ENCODE peak calls at places on chromosomes 12 and 14, in five cellular contexts. One of them, this sample, is unnamed.

GRCh38 chr14:35480119-35480769 is 53.7 kb upstream of the INSM2 start:
- DNase-seq in epithelial cell of proximal tubule: no peak
- DNase-seq in activated T-cell treated with anti-CD3 and anti-CD28 coated beads for 1 hour: no peak
- DNase-seq in effector memory CD4-positive, alpha-beta T cell: no peak
- DNase-seq in colonic mucosa: no peak
- DNase-seq in this sample: no peak

GRCh38 chr12:27048822-27049752 is 26.7 kb downstream of the MED21 start:
- DNase-seq in epithelial cell of proximal tubule: no peak
- DNase-seq in activated T-cell treated with anti-CD3 and anti-CD28 coated beads for 1 hour: no peak
- DNase-seq in effector memory CD4-positive, alpha-beta T cell: no peak
- DNase-seq in colonic mucosa: no peak
- DNase-seq in this sample: no peak

GRCh38 chr12:107225626-107226025 is 132.3 kb upstream of the CRY1 start:
- DNase-seq in epithelial cell of proximal tubule: no peak
- DNase-seq in activated T-cell treated with anti-CD3 and anti-CD28 coated beads for 1 hour: no peak
- DNase-seq in effector memory CD4-positive, alpha-beta T cell: no peak
- DNase-seq in colonic mucosa: no peak
- DNase-seq in this sample: no peak

GRCh38 chr12:132342322-132342721 is 12.9 kb upstream of the GALNT9 start:
- DNase-seq in epithelial cell of proximal tubule: no peak
- DNase-seq in activated T-cell treated with anti-CD3 and anti-CD28 coated beads for 1 hour: no peak
- DNase-seq in effector memory CD4-positive, alpha-beta T cell: no peak
- DNase-seq in colonic mucosa: no peak
- DNase-seq in this sample: no peak

GRCh38 chr12:5577239-5577638 is 145.3 kb downstream of the NTF3 start:
- DNase-seq in epithelial cell of proximal tubule: no peak
- DNase-seq in activated T-cell treated with anti-CD3 and anti-CD28 coated beads for 1 hour: no peak
- DNase-seq in effector memory CD4-positive, alpha-beta T cell: no peak
- DNase-seq in colonic mucosa: peak
- DNase-seq in this sample: no peak

GRCh38 chr12:56629459-56630179 is 507 bp downstream of the BAZ2A start:
- DNase-seq in epithelial cell of proximal tubule: no peak
- DNase-seq in activated T-cell treated with anti-CD3 and anti-CD28 coated beads for 1 hour: peak
- DNase-seq in effector memory CD4-positive, alpha-beta T cell: peak
- DNase-seq in colonic mucosa: peak
- DNase-seq in this sample: no peak

GRCh38 chr14:60878536-60878935 is 102.3 kb downstream of the TRMT5 start:
- DNase-seq in epithelial cell of proximal tubule: no peak
- DNase-seq in activated T-cell treated with anti-CD3 and anti-CD28 coated beads for 1 hour: no peak
- DNase-seq in effector memory CD4-positive, alpha-beta T cell: no peak
- DNase-seq in colonic mucosa: no peak
- DNase-seq in this sample: no peak

GRCh38 chr14:49971156-49972141 is 78.6 kb downstream of the ARF6 start:
- DNase-seq in epithelial cell of proximal tubule: no peak
- DNase-seq in activated T-cell treated with anti-CD3 and anti-CD28 coated beads for 1 hour: peak
- DNase-seq in effector memory CD4-positive, alpha-beta T cell: peak
- DNase-seq in colonic mucosa: peak
- DNase-seq in this sample: no peak

GRCh38 chr12:4579305-4580097 is 17.5 kb downstream of the DYRK4 start:
- DNase-seq in epithelial cell of proximal tubule: no peak
- DNase-seq in activated T-cell treated with anti-CD3 and anti-CD28 coated beads for 1 hour: no peak
- DNase-seq in effector memory CD4-positive, alpha-beta T cell: no peak
- DNase-seq in colonic mucosa: peak
- DNase-seq in this sample: peak

GRCh38 chr12:116194935-116195431 is 82.5 kb downstream of the MED13L start:
- DNase-seq in epithelial cell of proximal tubule: no peak
- DNase-seq in activated T-cell treated with anti-CD3 and anti-CD28 coated beads for 1 hour: peak
- DNase-seq in effector memory CD4-positive, alpha-beta T cell: peak
- DNase-seq in colonic mucosa: no peak
- DNase-seq in this sample: no peak

GRCh38 chr12:2341871-2342270 is 289.1 kb downstream of the CACNA1C start:
- DNase-seq in epithelial cell of proximal tubule: no peak
- DNase-seq in activated T-cell treated with anti-CD3 and anti-CD28 coated beads for 1 hour: no peak
- DNase-seq in effector memory CD4-positive, alpha-beta T cell: no peak
- DNase-seq in colonic mucosa: no peak
- DNase-seq in this sample: no peak

GRCh38 chr12:41100572-41100971 is 87.5 kb upstream of the PDZRN4 start:
- DNase-seq in epithelial cell of proximal tubule: no peak
- DNase-seq in activated T-cell treated with anti-CD3 and anti-CD28 coated beads for 1 hour: no peak
- DNase-seq in effector memory CD4-positive, alpha-beta T cell: no peak
- DNase-seq in colonic mucosa: no peak
- DNase-seq in this sample: no peak

GRCh38 chr12:102095677-102096263 is 24.1 kb downstream of the NUP37 start:
- DNase-seq in epithelial cell of proximal tubule: no peak
- DNase-seq in activated T-cell treated with anti-CD3 and anti-CD28 coated beads for 1 hour: no peak
- DNase-seq in effector memory CD4-positive, alpha-beta T cell: no peak
- DNase-seq in colonic mucosa: no peak
- DNase-seq in this sample: no peak

GRCh38 chr12:121769831-121770301 is 23.6 kb downstream of the RHOF start:
- DNase-seq in epithelial cell of proximal tubule: no peak
- DNase-seq in activated T-cell treated with anti-CD3 and anti-CD28 coated beads for 1 hour: no peak
- DNase-seq in effector memory CD4-positive, alpha-beta T cell: no peak
- DNase-seq in colonic mucosa: no peak
- DNase-seq in this sample: peak

GRCh38 chr14:67480011-67480410 is 8.5 kb downstream of the TMEM229B start:
- DNase-seq in epithelial cell of proximal tubule: no peak
- DNase-seq in activated T-cell treated with anti-CD3 and anti-CD28 coated beads for 1 hour: no peak
- DNase-seq in effector memory CD4-positive, alpha-beta T cell: no peak
- DNase-seq in colonic mucosa: no peak
- DNase-seq in this sample: no peak

GRCh38 chr12:38053655-38054464 is 262.7 kb upstream of the ALG10B start:
- DNase-seq in epithelial cell of proximal tubule: peak
- DNase-seq in activated T-cell treated with anti-CD3 and anti-CD28 coated beads for 1 hour: no peak
- DNase-seq in effector memory CD4-positive, alpha-beta T cell: no peak
- DNase-seq in colonic mucosa: peak
- DNase-seq in this sample: peak

GRCh38 chr12:132253698-132254480 is 75.5 kb downstream of the GALNT9 start:
- DNase-seq in epithelial cell of proximal tubule: no peak
- DNase-seq in activated T-cell treated with anti-CD3 and anti-CD28 coated beads for 1 hour: no peak
- DNase-seq in effector memory CD4-positive, alpha-beta T cell: no peak
- DNase-seq in colonic mucosa: no peak
- DNase-seq in this sample: no peak

GRCh38 chr14:37591311-37591940 is 3.6 kb downstream of the FOXA1 start:
- DNase-seq in epithelial cell of proximal tubule: no peak
- DNase-seq in activated T-cell treated with anti-CD3 and anti-CD28 coated beads for 1 hour: no peak
- DNase-seq in effector memory CD4-positive, alpha-beta T cell: no peak
- DNase-seq in colonic mucosa: peak
- DNase-seq in this sample: peak

GRCh38 chr14:82431031-82431430 is 897.4 kb upstream of the SEL1L start:
- DNase-seq in epithelial cell of proximal tubule: no peak
- DNase-seq in activated T-cell treated with anti-CD3 and anti-CD28 coated beads for 1 hour: no peak
- DNase-seq in effector memory CD4-positive, alpha-beta T cell: no peak
- DNase-seq in colonic mucosa: no peak
- DNase-seq in this sample: no peak

This sample was measured in mucosa of gallbladder.